ENCODE peak calls at places on chromosomes 11 and 22, in seven cellular contexts. X, U, R, T, M, H and O are unnamed samples.

GRCh38 chr11:11155962-11156815 is 196.9 kb downstream of the CSNK2A3 start:
- DNase-seq in X (no peak), U (peak), R (peak), T (no peak), M (no peak), H (no peak), O (peak)

GRCh38 chr11:8615633-8616032 is 21.6 kb upstream of the STK33 start:
- DNase-seq in X (no peak), U (no peak), R (no peak), T (no peak), M (no peak), H (no peak), O (no peak)

GRCh38 chr11:78789365-78789764 is 214.7 kb upstream of the NARS2 start:
- DNase-seq in X (no peak), U (no peak), R (no peak), T (no peak), M (no peak), H (no peak), O (no peak)

GRCh38 chr11:95121687-95122086 is 32.0 kb downstream of the ENDOD1 start:
- DNase-seq in X (no peak), U (no peak), R (no peak), T (no peak), M (no peak), H (no peak), O (no peak)

GRCh38 chr11:115503083-115503885 is 931 bp downstream of the CADM1 start:
- DNase-seq in X (peak), U (peak), R (peak), T (no peak), M (peak), H (peak), O (peak)

GRCh38 chr11:126114486-126115252 is 52.0 kb upstream of the CDON start:
- DNase-seq in X (no peak), U (no peak), R (no peak), T (no peak), M (no peak), H (peak), O (no peak)

GRCh38 chr11:34585870-34586654 is 34.8 kb upstream of the EHF start:
- DNase-seq in X (no peak), U (peak), R (peak), T (peak), M (no peak), H (peak), O (no peak)

GRCh38 chr22:29030016-29030617 is 31.5 kb downstream of the C22orf31 start:
- DNase-seq in X (no peak), U (no peak), R (no peak), T (peak), M (no peak), H (no peak), O (peak)

GRCh38 chr11:2202071-2202899 is 30.7 kb upstream of the TH start:
- DNase-seq in X (no peak), U (no peak), R (no peak), T (no peak), M (peak), H (no peak), O (peak)

GRCh38 chr11:100687032-100687629 is at the start of gene ARHGAP42:
- DNase-seq in X (no peak), U (peak), R (peak), T (no peak), M (peak), H (peak), O (peak)

GRCh38 chr22:49586873-49587272 is 240.8 kb downstream of the BRD1 start:
- DNase-seq in X (no peak), U (no peak), R (no peak), T (no peak), M (no peak), H (no peak), O (no peak)

GRCh38 chr11:7527029-7527428 is 13.2 kb downstream of the PPFIBP2 start:
- DNase-seq in X (no peak), U (no peak), R (no peak), T (no peak), M (no peak), H (no peak), O (no peak)

GRCh38 chr11:46541593-46542371 is 52.0 kb downstream of the AMBRA1 start:
- DNase-seq in X (no peak), U (no peak), R (peak), T (no peak), M (peak), H (no peak), O (peak)

GRCh38 chr11:128021304-128022006 is 565.9 kb downstream of the ETS1 start:
- DNase-seq in X (peak), U (peak), R (no peak), T (no peak), M (peak), H (no peak), O (no peak)

GRCh38 chr22:18067548-18068341 is 10.0 kb upstream of the PEX26 start:
- DNase-seq in X (no peak), U (no peak), R (no peak), T (no peak), M (no peak), H (no peak), O (no peak)

GRCh38 chr11:76621866-76622265 is 48.7 kb downstream of the LRRC32 start:
- DNase-seq in X (no peak), U (no peak), R (no peak), T (no peak), M (no peak), H (peak), O (no peak)

GRCh38 chr11:808427-809286 is 1.1 kb upstream of the RPLP2 start:
- DNase-seq in X (no peak), U (no peak), R (no peak), T (no peak), M (no peak), H (no peak), O (no peak)

GRCh38 chr11:33471541-33471940 is 214.4 kb downstream of the HIPK3 start:
- DNase-seq in X (no peak), U (no peak), R (no peak), T (no peak), M (no peak), H (no peak), O (no peak)

GRCh38 chr11:64652586-64653387 is 61.8 kb downstream of the SLC22A12 start:
- DNase-seq in X (peak), U (peak), R (peak), T (peak), M (peak), H (peak), O (peak)

GRCh38 chr11:107999759-108000455 is 8.8 kb upstream of the CUL5 start:
- DNase-seq in X (no peak), U (peak), R (peak), T (no peak), M (no peak), H (peak), O (peak)

GRCh38 chr11:3617990-3618389 is 23.8 kb downstream of the ART5 start:
- DNase-seq in X (no peak), U (no peak), R (no peak), T (no peak), M (no peak), H (no peak), O (no peak)

GRCh38 chr22:23484651-23485050 is 95.4 kb downstream of the IGLL1 start:
- DNase-seq in X (no peak), U (no peak), R (no peak), T (no peak), M (no peak), H (no peak), O (no peak)

GRCh38 chr11:78190374-78190773 is 1.7 kb downstream of the USP35 start:
- DNase-seq in X (no peak), U (no peak), R (no peak), T (no peak), M (no peak), H (no peak), O (no peak)

GRCh38 chr11:59283825-59284772 is 71.4 kb upstream of the MPEG1 start:
- DNase-seq in X (peak), U (peak), R (peak), T (peak), M (no peak), H (peak), O (peak)

GRCh38 chr22:36162127-36163034 is 1.8 kb upstream of the APOL3 start:
- DNase-seq in X (no peak), U (no peak), R (no peak), T (no peak), M (no peak), H (no peak), O (no peak)

DNA sequence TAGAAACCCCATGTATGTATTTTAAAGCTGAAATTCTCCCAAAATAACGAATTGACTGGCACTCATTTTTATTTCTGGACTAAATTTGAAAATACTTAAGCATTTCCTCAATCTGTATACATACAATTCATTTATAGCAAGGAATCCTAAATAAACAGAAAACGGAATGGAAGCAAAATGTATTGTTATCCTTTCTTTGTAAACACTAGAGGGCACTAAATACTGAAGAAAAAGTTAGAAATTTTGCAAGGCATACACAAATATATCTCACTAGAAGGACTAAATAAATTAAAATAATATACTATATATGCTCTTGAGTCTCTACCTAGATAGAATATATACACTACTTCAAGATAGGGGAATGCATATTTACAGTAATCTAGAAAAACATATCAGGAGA is 23.1 kb upstream of the ANO5 start:
- DNase-seq in X (no peak), U (no peak), R (peak), T (no peak), M (no peak), H (peak), O (no peak)
- TF ChIP-seq CTCF in X (peak), U (peak), R (peak), T (no peak), M (peak), H (peak), O (no peak)

DNA sequence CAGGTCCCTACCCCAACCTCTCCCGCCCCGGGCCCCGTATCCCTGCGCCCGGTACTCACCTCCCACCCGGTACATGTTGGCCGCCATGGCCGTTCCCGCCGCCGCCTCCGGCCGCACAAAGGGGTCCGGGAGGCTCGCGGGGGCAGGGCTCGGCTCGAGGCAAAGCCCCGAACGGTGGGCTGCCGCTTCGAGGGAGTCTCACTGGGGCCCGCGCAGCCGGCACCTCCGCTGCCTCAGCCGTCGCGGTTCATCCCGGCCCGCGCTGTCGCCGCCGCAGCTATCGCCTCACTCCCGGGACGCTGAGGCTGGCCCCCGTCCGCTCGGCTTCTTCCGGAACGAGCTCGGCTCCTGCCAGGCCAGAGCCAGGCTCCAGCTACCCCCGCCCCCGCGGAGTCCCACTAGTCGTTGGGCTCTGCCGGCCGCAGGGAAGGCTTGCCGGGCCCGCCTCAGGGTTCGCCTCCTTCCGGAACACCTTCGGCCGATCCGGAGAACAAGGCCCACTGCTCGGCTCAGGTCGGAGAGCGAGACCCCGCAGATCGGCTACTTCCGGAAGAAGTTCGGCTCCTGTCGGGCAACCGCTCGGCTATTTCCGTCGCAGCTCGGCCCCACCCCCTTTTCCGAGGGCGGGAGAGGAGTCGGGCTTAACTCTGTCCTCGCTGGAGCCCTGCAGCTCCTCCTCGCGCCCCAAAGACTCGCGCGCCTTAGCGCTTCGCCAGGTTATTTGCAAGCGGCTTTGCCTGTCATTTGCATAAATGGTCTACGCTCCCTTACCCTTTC is at the start of gene MTA2:
- DNase-seq in X (peak), U (peak), R (peak), T (peak), M (peak), H (peak), O (peak)
- TF ChIP-seq CTCF in X (no peak), U (no peak), R (no peak), T (no peak), M (no peak), H (no peak), O (no peak)

GRCh38 chr11:47642099-47642855 is at the start of gene MTCH2:
- DNase-seq in X (peak), U (peak), R (peak), T (peak), M (peak), H (peak), O (peak)
- TF ChIP-seq CTCF in X (no peak), U (peak), R (peak), T (no peak), M (peak), H (peak), O (peak)

GRCh38 chr11:44178381-44178780 is 82.9 kb downstream of the EXT2 start:
- DNase-seq in X (no peak), U (peak), R (no peak), T (peak), M (no peak), H (peak), O (no peak)
- TF ChIP-seq CTCF in X (peak), U (no peak), R (no peak), T (peak), M (no peak), H (peak), O (no peak)

GRCh38 chr11:134250675-134251074 is 2.5 kb downstream of the THYN1 start:
- DNase-seq in X (no peak), U (no peak), R (no peak), T (no peak), M (no peak), H (no peak), O (no peak)

GRCh38 chr11:134257101-134257500 is 3.7 kb downstream of the ACAD8 start:
- DNase-seq in X (no peak), U (no peak), R (no peak), T (no peak), M (no peak), H (no peak), O (no peak)

GRCh38 chr11:134254433-134254832 is 1.1 kb downstream of the ACAD8 start:
- DNase-seq in X (no peak), U (no peak), R (no peak), T (no peak), M (no peak), H (no peak), O (no peak)

GRCh38 chr11:134252539-134253188 is 488 bp downstream of the THYN1 start:
- DNase-seq in X (no peak), U (peak), R (no peak), T (peak), M (no peak), H (peak), O (no peak)

DNA sequence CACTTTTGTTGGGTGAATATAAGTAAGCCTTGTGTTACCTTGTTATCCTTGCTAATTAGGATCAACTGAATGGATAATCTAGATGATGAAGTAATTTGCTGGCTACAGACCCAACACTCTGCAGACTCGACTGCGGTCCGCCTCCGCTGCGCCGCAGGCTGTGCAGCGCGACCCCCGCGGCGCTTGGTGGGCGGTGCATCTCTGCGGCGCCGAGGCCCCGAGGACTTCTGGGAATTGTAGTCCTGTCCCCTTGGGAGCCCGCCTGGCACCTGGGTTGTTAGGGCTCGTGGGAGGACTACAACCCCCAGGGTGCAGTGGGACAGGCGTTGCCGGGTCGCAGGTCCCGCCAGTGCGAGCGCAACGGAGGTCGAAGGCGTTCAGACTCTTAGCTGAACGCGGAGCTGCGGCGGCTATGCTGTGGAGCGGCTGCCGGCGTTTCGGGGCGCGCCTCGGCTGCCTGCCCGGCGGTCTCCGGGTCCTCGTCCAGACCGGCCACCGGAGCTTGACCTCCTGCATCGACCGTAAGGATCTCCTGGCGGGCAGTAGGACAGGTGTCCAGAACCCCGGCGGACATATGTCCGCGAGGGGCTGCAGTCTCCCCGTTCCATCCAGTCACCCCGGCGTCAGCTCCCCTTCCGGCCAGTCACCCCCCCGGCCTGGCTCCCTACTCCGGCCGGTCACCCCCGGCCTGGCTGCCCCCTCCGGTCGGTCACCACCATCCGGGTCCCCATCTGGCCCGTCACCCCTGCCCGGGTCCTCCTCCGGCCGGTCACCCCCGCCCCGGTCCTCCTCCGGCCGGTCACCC is at the start of the genes ACAD8 and THYN1:
- DNase-seq in X (peak), U (peak), R (peak), T (peak), M (peak), H (peak), O (peak)
- TF ChIP-seq CTCF in X (peak), U (no peak), R (no peak), T (no peak), M (peak), H (no peak), O (no peak)

DNA sequence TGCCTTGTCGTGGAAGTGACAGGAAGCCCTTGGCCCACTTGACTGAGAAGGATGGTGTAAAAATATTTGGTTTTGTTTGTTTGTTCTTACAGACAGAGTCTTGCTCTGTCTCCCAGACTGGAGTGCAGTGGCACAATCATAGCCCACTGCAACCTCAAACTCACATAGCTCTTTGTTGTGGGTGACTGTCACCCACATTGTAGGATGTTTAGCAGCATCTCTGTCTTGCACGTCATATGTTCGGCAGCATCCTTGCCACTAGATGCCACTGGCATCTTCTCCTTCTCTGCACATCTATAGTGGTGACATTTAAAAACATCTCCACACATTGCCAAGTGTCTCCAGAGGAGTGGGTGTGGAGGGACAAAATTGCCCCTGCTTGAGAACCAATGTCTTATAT is 56.8 kb downstream of the PRR5L start:
- DNase-seq in X (no peak), U (no peak), R (no peak), T (no peak), M (no peak), H (no peak), O (no peak)
- TF ChIP-seq CTCF in X (no peak), U (no peak), R (no peak), T (no peak), M (no peak), H (no peak), O (no peak)

GRCh38 chr11:12961615-12962014 is 47.5 kb upstream of the RASSF10 start:
- DNase-seq in X (no peak), U (no peak), R (peak), T (no peak), M (no peak), H (peak), O (no peak)

GRCh38 chr11:12962306-12962705 is 46.8 kb upstream of the RASSF10 start:
- DNase-seq in X (no peak), U (no peak), R (no peak), T (no peak), M (no peak), H (no peak), O (no peak)

GRCh38 chr11:12964650-12965049 is 44.5 kb upstream of the RASSF10 start:
- DNase-seq in X (no peak), U (no peak), R (no peak), T (no peak), M (no peak), H (no peak), O (no peak)

GRCh38 chr11:12963051-12963450 is 46.1 kb upstream of the RASSF10 start:
- DNase-seq in X (no peak), U (peak), R (no peak), T (no peak), M (no peak), H (no peak), O (no peak)

DNA sequence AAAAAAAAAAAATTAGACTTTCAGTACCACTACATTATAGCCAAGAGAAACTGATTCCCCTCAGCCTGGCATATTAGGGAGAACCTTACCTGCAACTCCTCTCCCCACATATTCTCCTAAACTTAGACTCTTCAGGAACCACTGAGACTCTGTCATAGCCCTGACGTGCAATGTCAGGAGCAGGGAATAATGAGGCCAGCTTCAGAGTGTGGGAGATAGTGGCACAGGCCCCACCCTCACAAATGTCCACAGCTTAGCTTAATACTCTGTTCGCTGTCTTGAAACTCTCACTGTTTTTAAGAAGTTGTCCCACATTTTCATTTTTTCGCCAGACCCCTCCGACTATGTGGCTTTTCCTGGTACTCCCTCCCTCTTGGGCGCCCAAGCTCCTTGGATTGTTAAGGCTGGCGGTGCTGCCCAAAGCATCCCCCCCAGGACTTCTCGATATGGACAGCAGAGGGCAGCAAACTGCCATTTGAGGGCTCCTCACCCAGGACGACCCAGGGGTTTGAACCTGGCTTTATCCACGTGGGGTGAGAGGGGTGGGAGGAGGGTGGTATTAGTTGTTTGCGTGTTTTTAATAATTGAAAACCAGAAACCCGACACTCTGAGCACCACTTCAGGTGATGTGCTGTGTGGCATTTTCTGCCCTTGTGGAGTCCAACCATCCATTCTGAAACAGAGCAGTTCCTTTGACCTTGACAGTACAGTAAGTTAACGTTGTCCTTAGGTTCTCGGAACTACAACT is 45.2 kb upstream of the RASSF10 start:
- DNase-seq in X (no peak), U (peak), R (peak), T (no peak), M (peak), H (peak), O (peak)
- TF ChIP-seq CTCF in X (peak), U (peak), R (peak), T (peak), M (peak), H (peak), O (peak)

GRCh38 chr22:26585104-26585790 is 4.7 kb downstream of the TPST2 start:
- DNase-seq in X (peak), U (no peak), R (peak), T (peak), M (peak), H (peak), O (no peak)
- TF ChIP-seq CTCF in X (peak), U (no peak), R (no peak), T (peak), M (no peak), H (no peak), O (no peak)